ENCODE peak calls at places on chromosome 2, in eight cellular contexts. B is AG10803, Q is PC-3, A is left ventricle myocardium inferior, N is fibroblast of lung, X is brain microvascular endothelial cell, R is A549, J is pancreas. S is an unnamed sample.

GRCh38 chr2:3533836-3534235 is 14.5 kb upstream of the ADI1 start:
- DNase-seq in N (no peak), J (no peak), R (no peak), A (no peak), B (no peak), X (no peak), Q (no peak), S (no peak)

GRCh38 chr2:8680931-8681760 is 710 bp upstream of the ID2 start:
- DNase-seq in J (peak; percentile 67), Q (peak; percentile 51), X (peak; percentile 90), A (peak; percentile 53), R (peak; percentile 80), B (peak; percentile 80), N (peak; percentile 86), S (peak; percentile 41)

GRCh38 chr2:8229546-8229986 is 452.3 kb upstream of the ID2 start:
- DNase-seq in B (peak; percentile 79), J (peak; percentile 31), R (peak; percentile 14), X (peak; percentile 56), A (peak; percentile 57), Q (peak; percentile 68), N (peak; percentile 85), S (no peak)

GRCh38 chr2:146541896-146542295 is 1302.9 kb upstream of the ACVR2A start:
- DNase-seq in X (no peak), B (no peak), A (no peak), N (no peak), R (no peak), Q (no peak), J (no peak), S (no peak)

GRCh38 chr2:171509945-171510731 is 12.1 kb upstream of the CYBRD1 start:
- DNase-seq in X (no peak), J (no peak), R (no peak), B (peak; percentile 11), Q (no peak), N (no peak), A (no peak), S (no peak)

GRCh38 chr2:172859821-172860707 is 124.4 kb downstream of the RAPGEF4 start:
- DNase-seq in J (no peak), X (no peak), Q (peak; percentile 35), B (no peak), A (no peak), N (peak; percentile 12), R (no peak), S (no peak)

GRCh38 chr2:64737547-64737946 is 83.8 kb upstream of the SERTAD2 start:
- DNase-seq in J (no peak), X (peak; percentile 4), A (no peak), B (peak; percentile 46), N (peak; percentile 66), Q (no peak), R (no peak), S (no peak)

GRCh38 chr2:230849633-230850357 is 14.9 kb upstream of the ITM2C start:
- DNase-seq in J (no peak), X (peak; percentile 18), N (no peak), Q (peak; percentile 26), B (no peak), R (peak; percentile 52), A (peak; percentile 52), S (peak; percentile 60)

GRCh38 chr2:170818294-170819104 is 1.8 kb downstream of the GAD1 start:
- DNase-seq in X (no peak), R (no peak), A (no peak), N (no peak), J (no peak), Q (no peak), B (no peak), S (no peak)

GRCh38 chr2:64913357-64913869 is 75.8 kb upstream of the SLC1A4 start:
- DNase-seq in A (no peak), B (no peak), X (no peak), Q (peak; percentile 48), R (peak; percentile 35), N (no peak), J (no peak), S (no peak)

GRCh38 chr2:222707689-222708273 is 36.3 kb downstream of the MOGAT1 start:
- DNase-seq in X (peak; percentile 68), N (peak; percentile 89), R (peak; percentile 42), A (no peak), J (no peak), B (peak; percentile 68), Q (peak; percentile 46), S (no peak)

GRCh38 chr2:197152451-197153228 is 157.9 kb downstream of the ANKRD44 start:
- DNase-seq in N (peak; percentile 67), Q (peak; percentile 13), B (peak; percentile 61), R (peak; percentile 19), J (no peak), A (no peak), X (peak; percentile 75), S (no peak)

GRCh38 chr2:142825861-142826260 is 51.6 kb upstream of the KYNU start:
- DNase-seq in J (no peak), A (no peak), R (no peak), X (no peak), N (peak; percentile 22), B (peak; percentile 4), Q (no peak), S (no peak)

GRCh38 chr2:46512185-46512584 is 32.8 kb downstream of the TMEM247 start:
- DNase-seq in R (no peak), N (no peak), A (no peak), J (no peak), X (no peak), B (no peak), Q (no peak), S (no peak)

GRCh38 chr2:241773511-241774418 is 2.9 kb upstream of the GAL3ST2 start:
- DNase-seq in R (no peak), X (no peak), N (no peak), Q (no peak), B (no peak), A (no peak), J (no peak), S (no peak)

GRCh38 chr2:129935118-129935517 is 44.3 kb upstream of the RAB6C start:
- DNase-seq in B (peak; percentile 53), J (no peak), R (no peak), A (no peak), N (no peak), X (no peak), Q (no peak), S (no peak)

GRCh38 chr2:129934044-129934822 is 45.2 kb upstream of the RAB6C start:
- DNase-seq in B (peak; percentile 31), J (no peak), N (no peak), Q (no peak), R (no peak), A (no peak), X (no peak), S (no peak)

GRCh38 chr2:129930451-129930850 is 49.0 kb upstream of the RAB6C start:
- DNase-seq in R (no peak), N (no peak), B (no peak), J (no peak), X (no peak), Q (no peak), A (no peak), S (no peak)

GRCh38 chr2:129936334-129936934 is 43.0 kb upstream of the RAB6C start:
- DNase-seq in Q (no peak), R (no peak), B (no peak), J (no peak), N (no peak), A (no peak), X (no peak), S (peak; percentile 59)
- TF ChIP-seq CTCF in Q (no peak), R (no peak), B (peak; percentile 59), J (no peak), N (peak; percentile 61), A (no peak), X (no peak), S (peak; percentile 73)

GRCh38 chr2:203396667-203397066 is 68.5 kb downstream of the ABI2 start:
- DNase-seq in Q (no peak), X (no peak), B (no peak), J (no peak), A (no peak), R (peak; percentile 21), N (no peak), S (no peak)
- TF ChIP-seq CTCF in Q (peak; percentile 66), X (peak; percentile 57), B (peak; percentile 25), J (no peak), A (peak; percentile 42), R (peak; percentile 34), N (peak; percentile 27), S (peak; percentile 50)

GRCh38 chr2:224646242-224646846 is 61.2 kb upstream of the CUL3 start:
- DNase-seq in X (peak; percentile 12), N (no peak), J (no peak), A (no peak), B (no peak), R (peak; percentile 36), Q (peak; percentile 60), S (peak; percentile 4)
- TF ChIP-seq CTCF in X (peak; percentile 77), N (peak; percentile 74), J (peak; percentile 10), A (peak; percentile 61), B (peak; percentile 72), R (peak; percentile 72), Q (peak; percentile 88), S (peak; percentile 69)

GRCh38 chr2:164954186-164954585 is 1.1 kb downstream of the SLC38A11 start:
- DNase-seq in R (no peak), J (no peak), Q (no peak), N (no peak), X (no peak), B (no peak), A (no peak), S (no peak)

GRCh38 chr2:164953279-164953678 is 2.0 kb downstream of the SLC38A11 start:
- DNase-seq in N (no peak), B (no peak), R (no peak), Q (no peak), J (no peak), X (no peak), A (no peak), S (no peak)

GRCh38 chr2:164960159-164960558 is 4.8 kb upstream of the SLC38A11 start:
- DNase-seq in A (no peak), R (no peak), J (no peak), X (no peak), N (no peak), B (no peak), Q (no peak), S (no peak)

GRCh38 chr2:164952057-164952702 is 3.1 kb downstream of the SLC38A11 start:
- DNase-seq in N (no peak), B (no peak), R (no peak), J (no peak), X (no peak), Q (no peak), A (no peak), S (no peak)

GRCh38 chr2:164954954-164955701 is at the start of gene SLC38A11:
- DNase-seq in B (peak; percentile 5), Q (no peak), A (peak; percentile 47), N (peak; percentile 33), J (peak; percentile 39), X (peak; percentile 33), R (no peak), S (no peak)
- TF ChIP-seq CTCF in B (peak; percentile 17), Q (no peak), A (peak; percentile 16), N (peak; percentile 17), J (no peak), X (peak; percentile 46), R (no peak), S (no peak)